ENCODE peak calls at places on chromosomes 7 and 10, in nine cellular contexts. X is colonic mucosa, Z is fibroblast of mammary gland, E is cardiac fibroblast, G is uterus, O is spleen, C is GM23338, R is Peyer's patch, F is brain microvascular endothelial cell. L is an unnamed sample.

GRCh38 chr7:128231021-128231420 is 10.1 kb upstream of the LEP start:
- DNase-seq in G (no peak), C (no peak), X (no peak), R (no peak), E (no peak), Z (no peak), F (no peak), O (no peak), L (no peak)

GRCh38 chr7:108372601-108373000 is 83.6 kb downstream of the NRCAM start:
- DNase-seq in E (peak; percentile 60), G (no peak), Z (peak; percentile 30), F (no peak), O (no peak), C (no peak), X (no peak), R (no peak), L (no peak)

GRCh38 chr10:17562572-17562971 is 54.6 kb downstream of the HACD1 start:
- DNase-seq in R (no peak), G (no peak), C (peak; percentile 31), Z (peak; percentile 79), X (no peak), F (peak; percentile 24), O (no peak), E (peak; percentile 97), L (no peak)

GRCh38 chr7:151142686-151143040 is 24.8 kb downstream of the GBX1 start:
- DNase-seq in E (no peak), C (peak; percentile 53), F (no peak), G (no peak), X (no peak), R (no peak), Z (no peak), O (peak; percentile 56), L (no peak)

GRCh38 chr10:128130051-128130450 is 3.8 kb upstream of the MKI67 start:
- DNase-seq in O (no peak), R (no peak), E (peak; percentile 26), F (no peak), G (no peak), C (no peak), X (no peak), Z (no peak), L (peak; percentile 36)

GRCh38 chr10:28722065-28722803 is 44.9 kb downstream of the BAMBI start:
- DNase-seq in X (no peak), C (peak; percentile 89), Z (peak; percentile 16), E (peak; percentile 51), G (peak; percentile 52), F (peak; percentile 14), R (no peak), O (peak; percentile 68), L (no peak)

GRCh38 chr7:111919690-111920179 is 286.5 kb downstream of the DOCK4 start:
- DNase-seq in O (no peak), F (peak; percentile 45), X (no peak), G (no peak), Z (peak; percentile 72), E (peak; percentile 8), C (no peak), R (no peak), L (no peak)

GRCh38 chr7:2043316-2044039 is 189.3 kb downstream of the MAD1L1 start:
- DNase-seq in O (peak; percentile 79), E (no peak), C (no peak), F (no peak), R (peak; percentile 31), X (no peak), Z (no peak), G (no peak), L (no peak)

GRCh38 chr10:25176421-25176968 is 1.7 kb downstream of the GPR158 start:
- DNase-seq in X (no peak), R (no peak), C (peak; percentile 60), Z (no peak), E (peak; percentile 30), O (no peak), G (no peak), F (no peak), L (no peak)

GRCh38 chr7:100556541-100556940 is 17.2 kb downstream of the SAP25 start:
- DNase-seq in C (no peak), Z (peak; percentile 78), R (no peak), X (no peak), F (no peak), G (no peak), E (peak; percentile 79), O (no peak), L (no peak)

GRCh38 chr7:117011419-117012260 is 58.3 kb downstream of the ST7 start:
- DNase-seq in F (no peak), C (peak; percentile 23), Z (no peak), R (no peak), X (no peak), E (no peak), G (no peak), O (no peak), L (no peak)

GRCh38 chr7:100588438-100588837 is 2.3 kb downstream of the FBXO24 start:
- DNase-seq in E (peak; percentile 41), O (peak; percentile 62), Z (peak; percentile 47), X (no peak), R (no peak), C (no peak), F (peak; percentile 25), G (no peak), L (no peak)

GRCh38 chr7:84017653-84018052 is 176.9 kb downstream of the SEMA3A start:
- DNase-seq in R (no peak), O (no peak), X (no peak), Z (peak; percentile 4), E (no peak), G (no peak), F (no peak), C (no peak), L (no peak)

GRCh38 chr10:91708174-91708861 is 75.4 kb upstream of the PPP1R3C start:
- DNase-seq in O (no peak), X (no peak), R (no peak), F (no peak), C (no peak), G (no peak), E (no peak), Z (no peak), L (no peak)

GRCh38 chr7:144908324-144908723 is 72.5 kb upstream of the TPK1 start:
- DNase-seq in X (no peak), O (no peak), E (no peak), Z (no peak), R (no peak), F (no peak), G (no peak), C (no peak), L (no peak)

GRCh38 chr7:92665926-92666325 is 75.7 kb upstream of the FAM133B start:
- DNase-seq in F (no peak), O (no peak), X (no peak), Z (no peak), G (no peak), C (no peak), R (no peak), E (no peak), L (no peak)

GRCh38 chr10:48554246-48554645 is 50.6 kb downstream of the ARHGAP22 start:
- DNase-seq in Z (no peak), O (no peak), R (no peak), E (no peak), G (no peak), X (no peak), F (no peak), C (no peak), L (no peak)

DNA sequence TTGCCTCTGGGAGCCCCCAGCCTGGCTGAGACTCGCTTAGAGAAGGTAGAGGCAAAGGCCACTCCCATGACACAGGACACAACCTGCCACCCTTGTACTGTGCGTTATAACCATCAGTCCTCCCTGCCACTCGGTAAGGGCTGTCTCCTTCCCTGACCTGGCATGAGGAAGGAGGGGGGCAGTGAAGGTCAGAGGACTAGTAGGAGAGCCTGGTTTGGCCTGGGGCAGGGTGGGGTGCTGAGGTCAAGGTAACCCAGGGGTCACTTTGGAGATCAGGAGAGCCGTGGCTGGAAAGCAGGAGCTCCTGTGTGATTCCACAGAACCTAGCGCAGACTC is 6.9 kb upstream of the TNRC18 start:
- DNase-seq in Z (no peak), O (no peak), G (no peak), X (no peak), F (no peak), R (no peak), E (no peak), C (no peak), L (no peak)
- H3K4me3 ChIP-seq in Z (no peak overlapping the region), O (no peak overlapping the region), G (no peak overlapping the region), X (no peak overlapping the region), F (no peak overlapping the region), R (no peak overlapping the region), E (no peak overlapping the region), C (peak overlapping the region; percentile 69), L (no peak overlapping the region)

GRCh38 chr10:132796846-132797245 is 10.9 kb upstream of the NKX6-2 start:
- DNase-seq in C (no peak), E (no peak), O (no peak), R (no peak), Z (no peak), F (no peak), X (no peak), G (no peak), L (no peak)
- TF ChIP-seq CTCF in C (no peak), E (no peak), O (no peak), R (no peak), Z (no peak), F (no peak), X (no peak), G (no peak), L (no peak)

DNA sequence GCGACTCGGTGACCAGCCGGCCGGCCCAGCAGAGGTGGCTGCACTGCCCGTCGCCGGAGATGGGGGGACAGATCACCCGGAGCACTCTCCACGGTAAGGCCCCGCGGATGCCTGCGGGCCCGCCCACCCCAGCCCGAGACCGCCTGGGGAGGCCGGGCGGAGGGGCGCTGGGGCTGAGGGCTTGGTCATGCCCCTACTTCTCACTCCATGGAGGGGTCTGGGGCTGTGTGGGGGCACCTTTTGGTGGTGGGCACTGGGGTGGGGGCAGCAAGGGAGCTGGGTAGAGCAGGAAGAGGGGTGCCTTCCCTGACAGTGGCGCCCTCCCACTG is 61.8 kb downstream of the NEURL1 start:
- DNase-seq in O (no peak), E (no peak), G (no peak), C (no peak), X (no peak), Z (no peak), F (no peak), R (no peak), L (no peak)
- H3K4me3 ChIP-seq in O (peak overlapping the region; percentile 34), E (no peak overlapping the region), G (peak overlapping the region; percentile 49), C (peak overlapping the region; percentile 57), X (peak overlapping the region; percentile 41), Z (no peak overlapping the region), F (no peak overlapping the region), R (peak overlapping the region; percentile 14), L (peak overlapping the region; percentile 15)

GRCh38 chr10:7529638-7530037 is 118.8 kb upstream of the SFMBT2 start:
- DNase-seq in X (no peak), O (no peak), F (no peak), E (peak; percentile 27), G (no peak), Z (no peak), R (no peak), C (peak; percentile 67), L (no peak)
- TF ChIP-seq CTCF in X (no peak), O (no peak), F (peak; percentile 2), E (no peak), G (peak; percentile 32), Z (no peak), R (no peak), C (peak; percentile 84), L (no peak)

GRCh38 chr7:44667190-44667589 is 60.8 kb downstream of the OGDH start:
- DNase-seq in F (no peak), E (no peak), R (no peak), G (no peak), Z (no peak), O (no peak), X (no peak), C (no peak), L (no peak)
- H3K4me3 ChIP-seq in F (no peak overlapping the region), E (no peak overlapping the region), R (no peak overlapping the region), G (no peak overlapping the region), Z (no peak overlapping the region), O (no peak overlapping the region), X (no peak overlapping the region), C (no peak overlapping the region), L (no peak overlapping the region)

L was measured in retinal pigment epithelial cell.